ENCODE peak calls at places on chromosome X, in seven cellular contexts. One of them, this sample, is unnamed.

GRCh38 chrX:18895157-18895952 is 88.6 kb downstream of the PHKA2 start:
- DNase-seq in GM12878: no peak
- DNase-seq in suprapubic skin: no peak
- DNase-seq in prostate gland: peak
- DNase-seq in A549: no peak
- DNase-seq in stomach: no peak
- DNase-seq in ovary: peak
- DNase-seq in this sample: no peak

GRCh38 chrX:17081969-17082368 is 135.5 kb downstream of the REPS2 start:
- DNase-seq in ovary: no peak
- DNase-seq in GM12878: no peak
- DNase-seq in prostate gland: no peak
- DNase-seq in A549: no peak
- DNase-seq in stomach: no peak
- DNase-seq in suprapubic skin: no peak
- DNase-seq in this sample: no peak

GRCh38 chrX:123087326-123087725 is 96.8 kb upstream of the GRIA3 start:
- DNase-seq in prostate gland: no peak
- DNase-seq in stomach: no peak
- DNase-seq in A549: no peak
- DNase-seq in ovary: no peak
- DNase-seq in suprapubic skin: no peak
- DNase-seq in GM12878: no peak
- DNase-seq in this sample: no peak

GRCh38 chrX:129577473-129577872 is 37.4 kb downstream of the OCRL start:
- DNase-seq in GM12878: no peak
- DNase-seq in suprapubic skin: no peak
- DNase-seq in stomach: no peak
- DNase-seq in ovary: no peak
- DNase-seq in A549: no peak
- DNase-seq in prostate gland: no peak
- DNase-seq in this sample: no peak

GRCh38 chrX:105515561-105515960 is 295.1 kb upstream of the TEX13A start:
- DNase-seq in suprapubic skin: no peak
- DNase-seq in stomach: no peak
- DNase-seq in ovary: no peak
- DNase-seq in GM12878: no peak
- DNase-seq in prostate gland: no peak
- DNase-seq in A549: no peak
- DNase-seq in this sample: no peak

GRCh38 chrX:55488268-55488558 is 1.4 kb downstream of the USP51 start:
- DNase-seq in suprapubic skin: no peak
- DNase-seq in stomach: no peak
- DNase-seq in GM12878: no peak
- DNase-seq in prostate gland: no peak
- DNase-seq in A549: no peak
- DNase-seq in ovary: no peak
- DNase-seq in this sample: no peak

GRCh38 chrX:100584636-100585035 is at the start of gene TNMD:
- DNase-seq in prostate gland: no peak
- DNase-seq in A549: no peak
- DNase-seq in ovary: no peak
- DNase-seq in suprapubic skin: no peak
- DNase-seq in GM12878: no peak
- DNase-seq in stomach: no peak
- DNase-seq in this sample: no peak

GRCh38 chrX:116384406-116384805 is 52.0 kb upstream of the SLC6A14 start:
- DNase-seq in A549: no peak
- DNase-seq in prostate gland: no peak
- DNase-seq in stomach: no peak
- DNase-seq in ovary: no peak
- DNase-seq in GM12878: no peak
- DNase-seq in suprapubic skin: no peak
- DNase-seq in this sample: no peak

GRCh38 chrX:111854778-111855490 is 21.0 kb upstream of the TRPC5OS start:
- DNase-seq in prostate gland: no peak
- DNase-seq in stomach: no peak
- DNase-seq in A549: no peak
- DNase-seq in ovary: no peak
- DNase-seq in suprapubic skin: no peak
- DNase-seq in GM12878: no peak
- DNase-seq in this sample: no peak

GRCh38 chrX:38142598-38142997 is 78.1 kb downstream of the SRPX start:
- DNase-seq in stomach: no peak
- DNase-seq in suprapubic skin: no peak
- DNase-seq in GM12878: no peak
- DNase-seq in prostate gland: no peak
- DNase-seq in A549: no peak
- DNase-seq in ovary: no peak
- DNase-seq in this sample: no peak

GRCh38 chrX:39900788-39901170 is 197.0 kb downstream of the BCOR start:
- DNase-seq in stomach: no peak
- DNase-seq in ovary: peak
- DNase-seq in suprapubic skin: no peak
- DNase-seq in prostate gland: no peak
- DNase-seq in GM12878: no peak
- DNase-seq in A549: no peak
- DNase-seq in this sample: peak

GRCh38 chrX:70998402-70999027 is 67.6 kb upstream of the SLC7A3 start:
- DNase-seq in ovary: peak
- DNase-seq in A549: no peak
- DNase-seq in prostate gland: peak
- DNase-seq in suprapubic skin: no peak
- DNase-seq in GM12878: no peak
- DNase-seq in stomach: no peak
- DNase-seq in this sample: peak

GRCh38 chrX:21946925-21947641 is 6.6 kb downstream of the SMS start:
- DNase-seq in GM12878: no peak
- DNase-seq in suprapubic skin: no peak
- DNase-seq in A549: no peak
- DNase-seq in prostate gland: no peak
- DNase-seq in ovary: no peak
- DNase-seq in stomach: no peak
- DNase-seq in this sample: no peak

GRCh38 chrX:96924581-96924980 is 40.9 kb downstream of the RPA4 start:
- DNase-seq in A549: no peak
- DNase-seq in GM12878: no peak
- DNase-seq in prostate gland: no peak
- DNase-seq in suprapubic skin: no peak
- DNase-seq in ovary: no peak
- DNase-seq in stomach: no peak
- DNase-seq in this sample: no peak

GRCh38 chrX:70332600-70332999 is 42.7 kb downstream of the KIF4A start:
- DNase-seq in GM12878: no peak
- DNase-seq in stomach: no peak
- DNase-seq in suprapubic skin: no peak
- DNase-seq in A549: peak
- DNase-seq in ovary: no peak
- DNase-seq in prostate gland: no peak
- DNase-seq in this sample: no peak

GRCh38 chrX:56763556-56764152 is 34.6 kb downstream of the NBDY start:
- DNase-seq in A549: no peak
- DNase-seq in ovary: peak
- DNase-seq in prostate gland: no peak
- DNase-seq in suprapubic skin: no peak
- DNase-seq in stomach: peak
- DNase-seq in GM12878: no peak
- DNase-seq in this sample: no peak

GRCh38 chrX:9279271-9279596 is 185.6 kb upstream of the TBL1X start:
- DNase-seq in ovary: no peak
- DNase-seq in A549: no peak
- DNase-seq in prostate gland: no peak
- DNase-seq in GM12878: no peak
- DNase-seq in stomach: no peak
- DNase-seq in suprapubic skin: no peak
- DNase-seq in this sample: no peak

GRCh38 chrX:20306668-20307067 is 40.0 kb upstream of the RPS6KA3 start:
- DNase-seq in GM12878: no peak
- DNase-seq in A549: no peak
- DNase-seq in suprapubic skin: no peak
- DNase-seq in ovary: no peak
- DNase-seq in stomach: no peak
- DNase-seq in prostate gland: no peak
- DNase-seq in this sample: no peak

GRCh38 chrX:71111141-71111843 is at the start of gene IL2RG:
- DNase-seq in stomach: peak
- DNase-seq in ovary: no peak
- DNase-seq in suprapubic skin: no peak
- DNase-seq in prostate gland: no peak
- DNase-seq in A549: no peak
- DNase-seq in GM12878: peak
- DNase-seq in this sample: no peak

GRCh38 chrX:55742649-55743048 is 25.1 kb downstream of the RRAGB start:
- DNase-seq in GM12878: no peak
- DNase-seq in ovary: no peak
- DNase-seq in stomach: no peak
- DNase-seq in A549: no peak
- DNase-seq in suprapubic skin: no peak
- DNase-seq in prostate gland: no peak
- DNase-seq in this sample: no peak

GRCh38 chrX:139560221-139560620 is 29.7 kb downstream of the F9 start:
- DNase-seq in GM12878: no peak
- DNase-seq in A549: no peak
- DNase-seq in prostate gland: no peak
- DNase-seq in suprapubic skin: no peak
- DNase-seq in ovary: no peak
- DNase-seq in stomach: no peak
- DNase-seq in this sample: no peak

GRCh38 chrX:15474058-15474457 is 19.1 kb downstream of the PIR start:
- DNase-seq in suprapubic skin: no peak
- DNase-seq in prostate gland: no peak
- DNase-seq in GM12878: no peak
- DNase-seq in ovary: no peak
- DNase-seq in stomach: no peak
- DNase-seq in A549: no peak
- DNase-seq in this sample: no peak

GRCh38 chrX:1239681-1240142 is 27.3 kb upstream of the CRLF2 start:
- DNase-seq in ovary: no peak
- DNase-seq in suprapubic skin: peak
- DNase-seq in A549: no peak
- DNase-seq in stomach: peak
- DNase-seq in GM12878: peak
- DNase-seq in prostate gland: peak
- DNase-seq in this sample: peak

GRCh38 chrX:24643116-24643515 is 4.0 kb downstream of the PCYT1B start:
- DNase-seq in ovary: no peak
- DNase-seq in GM12878: no peak
- DNase-seq in prostate gland: no peak
- DNase-seq in stomach: no peak
- DNase-seq in suprapubic skin: no peak
- DNase-seq in A549: no peak
- DNase-seq in this sample: no peak

GRCh38 chrX:24651783-24652182 is 4.6 kb upstream of the PCYT1B start:
- DNase-seq in prostate gland: no peak
- DNase-seq in GM12878: no peak
- DNase-seq in A549: no peak
- DNase-seq in stomach: no peak
- DNase-seq in suprapubic skin: no peak
- DNase-seq in ovary: no peak
- DNase-seq in this sample: no peak

GRCh38 chrX:24647257-24648058 is at the start of gene PCYT1B:
- DNase-seq in GM12878: no peak
- DNase-seq in prostate gland: peak
- DNase-seq in stomach: peak
- DNase-seq in A549: no peak
- DNase-seq in suprapubic skin: peak
- DNase-seq in ovary: peak
- DNase-seq in this sample: peak

GRCh38 chrX:24646745-24647182 is 383 bp downstream of the PCYT1B start:
- DNase-seq in stomach: no peak
- DNase-seq in prostate gland: no peak
- DNase-seq in GM12878: no peak
- DNase-seq in ovary: no peak
- DNase-seq in A549: no peak
- DNase-seq in suprapubic skin: no peak
- DNase-seq in this sample: no peak
- H3K27ac ChIP-seq in stomach: no peak
- H3K27ac ChIP-seq in prostate gland: no peak
- H3K27ac ChIP-seq in GM12878: no peak
- H3K27ac ChIP-seq in ovary: no peak
- H3K27ac ChIP-seq in A549: no peak
- H3K27ac ChIP-seq in suprapubic skin: no peak
- H3K27ac ChIP-seq in this sample: no peak

DNA sequence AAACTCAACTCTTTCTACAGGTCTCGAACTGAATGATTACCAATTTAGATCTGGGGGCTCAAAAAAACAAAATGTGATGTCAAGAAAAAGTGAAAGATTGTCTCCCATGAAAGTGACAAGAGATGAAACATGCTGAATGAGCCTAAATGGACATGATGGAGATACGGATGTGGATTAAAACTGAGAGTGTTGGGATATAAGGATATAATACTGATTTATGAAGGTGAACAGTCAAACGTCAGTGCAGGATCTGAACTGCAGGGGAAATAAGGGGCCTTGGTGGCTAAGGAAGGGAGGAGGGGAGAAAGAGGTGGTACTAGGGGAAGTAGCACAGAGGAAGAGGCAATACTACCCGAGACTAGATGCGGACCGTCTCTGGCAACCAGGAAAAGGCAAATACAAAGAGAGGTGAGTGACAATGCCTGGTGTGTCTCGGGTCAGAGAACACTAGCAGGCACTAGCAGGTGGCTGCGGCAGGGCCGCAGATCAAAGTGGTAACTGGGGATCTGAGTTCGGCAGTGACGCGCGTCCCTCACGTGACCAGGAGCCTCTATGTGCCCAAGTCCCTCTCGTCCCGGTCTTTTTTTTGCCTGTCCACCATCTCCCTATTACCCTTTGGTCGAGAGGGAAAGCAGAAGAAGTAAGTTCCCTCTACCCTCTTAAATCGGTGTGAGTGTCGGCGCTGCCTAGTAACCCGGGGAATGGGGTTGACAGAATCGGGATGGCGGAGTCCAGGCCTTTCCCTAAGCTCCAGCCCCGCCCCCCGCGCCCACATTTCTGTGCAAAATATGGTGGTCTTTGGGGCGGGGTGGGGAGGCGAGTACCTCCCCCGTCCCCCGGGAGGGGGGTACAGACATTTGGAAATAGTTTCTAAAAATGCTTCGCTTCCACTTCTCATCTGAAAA is at the start of gene TCEAL1:
- DNase-seq in suprapubic skin: peak
- DNase-seq in prostate gland: peak
- DNase-seq in stomach: peak
- DNase-seq in GM12878: no peak
- DNase-seq in A549: no peak
- DNase-seq in ovary: peak
- DNase-seq in this sample: peak
- H3K4me3 ChIP-seq in suprapubic skin: peak
- H3K4me3 ChIP-seq in prostate gland: peak
- H3K4me3 ChIP-seq in stomach: peak
- H3K4me3 ChIP-seq in GM12878: peak
- H3K4me3 ChIP-seq in A549: peak
- H3K4me3 ChIP-seq in ovary: peak
- H3K4me3 ChIP-seq in this sample: peak

GRCh38 chrX:11688201-11688600 is 22.5 kb upstream of the ARHGAP6 start:
- DNase-seq in A549: no peak
- DNase-seq in suprapubic skin: no peak
- DNase-seq in GM12878: no peak
- DNase-seq in prostate gland: no peak
- DNase-seq in stomach: no peak
- DNase-seq in ovary: no peak
- DNase-seq in this sample: no peak
- TF ChIP-seq POLR2A in A549: no peak
- TF ChIP-seq POLR2A in suprapubic skin: no peak
- TF ChIP-seq POLR2A in GM12878: no peak
- TF ChIP-seq POLR2A in prostate gland: no peak
- TF ChIP-seq POLR2A in stomach: no peak
- TF ChIP-seq POLR2A in ovary: no peak
- TF ChIP-seq POLR2A in this sample: no peak

GRCh38 chrX:87693204-87693603 is 175.6 kb downstream of the KLHL4 start:
- DNase-seq in stomach: no peak
- DNase-seq in prostate gland: no peak
- DNase-seq in A549: no peak
- DNase-seq in suprapubic skin: no peak
- DNase-seq in ovary: no peak
- DNase-seq in GM12878: no peak
- DNase-seq in this sample: no peak
- H3K27ac ChIP-seq in stomach: no peak
- H3K27ac ChIP-seq in prostate gland: no peak
- H3K27ac ChIP-seq in A549: no peak
- H3K27ac ChIP-seq in suprapubic skin: no peak
- H3K27ac ChIP-seq in ovary: no peak
- H3K27ac ChIP-seq in GM12878: no peak
- H3K27ac ChIP-seq in this sample: no peak